ENCODE peak calls at places on chromosomes 7 and 10, in nine cellular contexts. O is astrocyte; W is adrenal gland; A is brain microvascular endothelial cell; P is GM23338; H is AG09309; L is naive thymus-derived CD4-positive, alpha-beta T cell; M is epithelial cell of esophagus; U is mesendoderm. J is an unnamed sample.

GRCh38 chr7:583410-584121 is 63.9 kb upstream of the PDGFA start:
- DNase-seq in P (no peak), U (no peak), O (no peak), W (no peak), M (no peak), L (no peak), A (no peak), H (no peak), J (no peak)

GRCh38 chr10:3936422-3937040 is 151.5 kb upstream of the KLF6 start:
- DNase-seq in W (no peak), H (no peak), L (no peak), U (no peak), M (no peak), O (no peak), P (no peak), A (no peak), J (no peak)

GRCh38 chr10:58335306-58336005 is 650 bp downstream of the UBE2D1 start:
- DNase-seq in U (peak), L (no peak), W (peak), P (peak), O (peak), A (peak), M (peak), H (no peak), J (peak)

GRCh38 chr10:62766383-62766782 is 38.1 kb upstream of the ADO start:
- DNase-seq in H (no peak), A (no peak), W (no peak), M (no peak), O (no peak), U (no peak), L (no peak), P (no peak), J (no peak)

GRCh38 chr7:28573059-28573553 is 160.8 kb downstream of the CREB5 start:
- DNase-seq in O (peak), U (no peak), L (no peak), A (peak), H (no peak), P (no peak), M (peak), W (no peak), J (peak)

GRCh38 chr10:93384006-93384405 is 98.1 kb downstream of the MYOF start:
- DNase-seq in U (peak), H (no peak), P (no peak), O (no peak), L (no peak), M (peak), A (no peak), W (no peak), J (no peak)

GRCh38 chr10:70761727-70762350 is 23.3 kb downstream of the TBATA start:
- DNase-seq in H (no peak), P (no peak), A (no peak), M (no peak), O (no peak), L (no peak), W (no peak), U (no peak), J (no peak)

GRCh38 chr7:390761-391410 is 100.9 kb downstream of the FOXL3 start:
- DNase-seq in W (no peak), H (no peak), A (no peak), P (no peak), O (no peak), U (no peak), L (no peak), M (no peak), J (peak)

GRCh38 chr7:124072603-124073324 is 39.9 kb upstream of the TMEM229A start:
- DNase-seq in A (peak), O (peak), M (peak), U (no peak), W (no peak), P (no peak), L (no peak), H (no peak), J (no peak)

GRCh38 chr7:157140118-157140905 is 1.6 kb downstream of the UBE3C start:
- DNase-seq in H (no peak), L (peak), U (no peak), A (peak), W (no peak), O (no peak), P (no peak), M (no peak), J (no peak)

GRCh38 chr7:35734001-35734483 is 39.1 kb upstream of the HERPUD2 start:
- DNase-seq in A (no peak), U (no peak), M (no peak), O (no peak), L (no peak), P (no peak), H (no peak), W (no peak), J (no peak)

GRCh38 chr10:130999376-131000202 is 311.9 kb downstream of the TCERG1L start:
- DNase-seq in O (no peak), U (no peak), H (no peak), M (no peak), A (no peak), W (no peak), L (no peak), P (no peak), J (no peak)

GRCh38 chr7:49911906-49912305 is 138.5 kb downstream of the VWC2 start:
- DNase-seq in L (no peak), M (no peak), U (no peak), P (no peak), A (no peak), H (no peak), O (no peak), W (no peak), J (no peak)

GRCh38 chr10:74917481-74918077 is 91.2 kb downstream of the KAT6B start:
- DNase-seq in O (peak), M (peak), U (peak), P (no peak), W (no peak), H (peak), A (peak), L (no peak), J (no peak)

GRCh38 chr10:14926722-14927416 is 27.0 kb downstream of the DCLRE1C start:
- DNase-seq in A (no peak), W (no peak), H (no peak), P (no peak), U (no peak), L (no peak), O (no peak), M (no peak), J (no peak)

GRCh38 chr10:75137533-75138438 is 26.3 kb downstream of the SAMD8 start:
- DNase-seq in W (no peak), O (peak), L (no peak), M (peak), P (no peak), U (peak), A (peak), H (peak), J (no peak)

GRCh38 chr10:63256047-63256773 is 123.1 kb downstream of the NRBF2 start:
- DNase-seq in H (no peak), A (no peak), L (no peak), M (no peak), U (no peak), W (no peak), P (no peak), O (no peak), J (no peak)

GRCh38 chr10:85280014-85280413 is 951.6 kb downstream of the CCSER2 start:
- DNase-seq in U (peak), M (peak), O (no peak), A (no peak), L (no peak), P (peak), H (no peak), W (no peak), J (no peak)

GRCh38 chr7:28627263-28627653 is 214.9 kb downstream of the CREB5 start:
- DNase-seq in W (no peak), U (no peak), H (no peak), L (no peak), O (peak), M (no peak), P (no peak), A (no peak), J (no peak)

GRCh38 chr7:45033261-45033930 is 33.4 kb downstream of the CCM2 start:
- DNase-seq in A (peak), H (no peak), O (peak), M (peak), P (no peak), U (no peak), W (no peak), L (no peak), J (no peak)

GRCh38 chr10:101120884-101121660 is 10.0 kb upstream of the TLX1 start:
- DNase-seq in A (no peak), W (no peak), O (no peak), P (no peak), H (no peak), L (peak), M (no peak), U (no peak), J (no peak)

GRCh38 chr10:101123085-101123814 is 7.8 kb upstream of the TLX1 start:
- DNase-seq in L (no peak), U (no peak), O (no peak), W (no peak), P (no peak), A (no peak), M (no peak), H (no peak), J (no peak)

GRCh38 chr10:101120520-101120883 is 10.6 kb upstream of the TLX1 start:
- DNase-seq in A (no peak), O (no peak), H (no peak), P (no peak), W (no peak), L (no peak), U (no peak), M (no peak), J (no peak)

GRCh38 chr10:101122270-101123084 is 8.6 kb upstream of the TLX1 start:
- DNase-seq in W (no peak), O (no peak), A (no peak), U (no peak), P (no peak), H (no peak), M (no peak), L (no peak), J (no peak)

GRCh38 chr10:101121661-101122045 is 9.4 kb upstream of the TLX1 start:
- DNase-seq in M (no peak), P (no peak), L (no peak), A (no peak), W (no peak), U (no peak), H (no peak), O (no peak), J (no peak)
- H3K4me3 ChIP-seq in M (no peak), P (peak), L (peak), A (no peak), W (no peak), U (no peak), H (no peak), O (peak), J (peak)

GRCh38 chr10:104258209-104258608 is 3.5 kb downstream of the GSTO1 start:
- DNase-seq in H (no peak), L (no peak), O (no peak), M (no peak), A (no peak), U (no peak), P (no peak), W (no peak), J (no peak)

GRCh38 chr10:104254493-104255243 is at the start of gene GSTO1:
- DNase-seq in L (peak), H (no peak), M (peak), W (peak), U (peak), A (peak), P (peak), O (peak), J (peak)

GRCh38 chr10:104257235-104257634 is 2.5 kb downstream of the GSTO1 start:
- DNase-seq in M (peak), P (no peak), O (no peak), A (no peak), U (no peak), H (no peak), W (no peak), L (no peak), J (no peak)

GRCh38 chr10:104255244-104255981 is 721 bp downstream of the GSTO1 start:
- DNase-seq in A (peak), O (peak), P (peak), U (peak), L (no peak), W (no peak), M (peak), H (no peak), J (no peak)

GRCh38 chr10:104256335-104257080 is 1.8 kb downstream of the GSTO1 start:
- DNase-seq in P (no peak), L (no peak), W (no peak), H (no peak), U (no peak), O (no peak), A (no peak), M (peak), J (no peak)
- H3K4me3 ChIP-seq in P (peak), L (peak), W (no peak), H (peak), U (peak), O (peak), A (peak), M (peak), J (peak)

DNA sequence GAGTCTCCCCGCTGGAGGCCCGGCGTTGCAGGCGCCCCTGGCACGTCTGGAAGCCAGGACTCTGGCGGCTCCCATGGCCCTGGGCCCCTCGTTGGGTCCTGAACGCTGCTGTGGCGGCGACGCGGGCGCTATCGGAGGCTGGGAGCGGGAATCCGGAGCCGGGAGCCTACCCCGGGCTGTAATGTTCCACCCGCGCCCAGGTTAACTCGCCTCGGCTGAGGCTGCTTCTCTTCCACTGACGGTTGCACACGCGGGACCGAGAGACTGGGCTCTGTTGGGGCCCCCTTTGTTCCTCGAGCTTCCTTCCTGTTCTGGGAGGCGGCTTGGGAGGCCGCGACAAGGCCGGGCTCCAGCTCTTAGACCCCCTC is 1.3 kb upstream of the HOXA5 start:
- DNase-seq in O (no peak), W (no peak), A (no peak), H (no peak), P (peak), M (no peak), L (no peak), U (no peak), J (no peak)
- H3K4me3 ChIP-seq in O (no peak), W (no peak), A (no peak), H (no peak), P (no peak), M (peak), L (no peak), U (no peak), J (no peak)

DNA sequence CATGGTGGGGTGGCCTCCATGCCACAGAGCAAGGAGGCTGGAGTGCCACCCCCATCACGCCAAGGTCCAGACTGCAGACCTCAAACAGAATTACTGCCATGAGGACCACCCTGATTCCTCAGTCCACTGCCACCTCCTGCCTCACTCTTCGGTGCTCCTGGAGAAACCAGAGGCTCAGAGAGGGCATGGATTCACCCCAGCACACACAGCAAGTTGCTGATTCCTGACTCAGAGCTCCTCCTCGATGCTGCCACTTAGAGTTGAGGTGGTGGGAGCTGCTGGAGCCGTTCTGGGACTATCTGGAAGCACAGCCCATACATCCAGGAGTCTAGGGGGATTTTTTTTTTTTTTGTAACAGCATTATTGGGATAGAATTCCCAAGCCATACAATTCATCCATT is 22.0 kb upstream of the MYL10 start:
- DNase-seq in A (no peak), H (no peak), U (no peak), L (no peak), W (no peak), M (no peak), P (no peak), O (no peak), J (no peak)
- H3K4me3 ChIP-seq in A (no peak), H (no peak), U (no peak), L (no peak), W (no peak), M (no peak), P (no peak), O (no peak), J (no peak)

GRCh38 chr7:138838166-138838565 is 40.2 kb upstream of the ATP6V0A4 start:
- DNase-seq in W (no peak), O (no peak), H (no peak), A (no peak), U (peak), L (no peak), M (no peak), P (peak), J (no peak)

GRCh38 chr7:138834583-138834982 is 36.6 kb upstream of the ATP6V0A4 start:
- DNase-seq in L (no peak), O (no peak), H (no peak), U (no peak), W (no peak), M (no peak), P (no peak), A (no peak), J (no peak)

GRCh38 chr7:138835087-138835486 is 37.1 kb upstream of the ATP6V0A4 start:
- DNase-seq in O (no peak), W (no peak), M (no peak), H (no peak), A (no peak), U (peak), L (no peak), P (no peak), J (no peak)

GRCh38 chr7:138833596-138833995 is 35.6 kb upstream of the ATP6V0A4 start:
- DNase-seq in U (no peak), M (no peak), P (no peak), O (no peak), H (no peak), W (no peak), L (no peak), A (no peak), J (no peak)

DNA sequence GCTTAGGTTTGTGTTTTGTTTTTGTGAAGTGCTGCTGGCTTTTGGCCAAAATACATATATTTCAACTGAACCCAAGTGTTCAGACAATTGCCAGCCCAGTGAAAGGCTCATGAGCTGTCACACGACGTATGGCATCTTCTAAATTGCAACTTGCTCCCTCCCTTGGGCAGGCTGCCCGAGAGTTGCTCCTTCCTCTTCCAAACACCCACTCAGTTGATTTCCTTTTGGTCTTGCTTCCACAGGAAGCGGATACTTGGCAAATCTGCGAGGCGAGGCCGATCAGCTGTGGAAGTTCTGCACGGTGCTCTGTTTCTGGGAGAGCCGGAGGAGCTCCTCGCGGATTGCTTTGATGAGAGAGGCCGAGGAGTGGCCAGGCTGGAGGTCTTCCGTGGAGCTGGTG is 39.6 kb upstream of the ATP6V0A4 start:
- DNase-seq in H (no peak), M (no peak), U (no peak), A (no peak), W (no peak), O (no peak), L (no peak), P (no peak), J (peak)
- H3K4me3 ChIP-seq in H (no peak), M (no peak), U (no peak), A (no peak), W (no peak), O (no peak), L (no peak), P (no peak), J (peak)